ENCODE peak calls at places on chromosome 18, in six cellular contexts. S, L, K, A, N and X are unnamed samples. For H3K36me3, the result is how much of the 10 kb centered on the place peaks cover.

GRCh38 chr18:63216911-63217311 is 102.7 kb downstream of the BCL2 start:
- DNase-seq in S (no peak), A (no peak), K (peak), L (no peak), N (no peak), X (peak)

GRCh38 chr18:13418013-13418710 is 199.6 kb downstream of the LDLRAD4 start:
- DNase-seq in L (no peak), A (peak), S (no peak), N (no peak), K (no peak), X (no peak)

GRCh38 chr18:63299837-63300787 is 19.5 kb downstream of the BCL2 start:
- DNase-seq in S (no peak), N (no peak), A (no peak), L (peak), K (no peak), X (no peak)

GRCh38 chr18:22314406-22314805 is 103.3 kb downstream of the CTAGE1 start:
- DNase-seq in S (peak), K (peak), N (peak), A (no peak), L (peak), X (peak)

GRCh38 chr18:67132919-67133318 is 383.6 kb downstream of the DSEL start:
- DNase-seq in L (no peak), N (no peak), K (peak), A (no peak), S (no peak), X (no peak)

GRCh38 chr18:50013363-50014138 is 181.4 kb downstream of the MYO5B start:
- DNase-seq in K (peak), N (no peak), A (no peak), L (peak), S (no peak), X (no peak)

GRCh38 chr18:62771494-62771893 is 56.2 kb downstream of the PHLPP1 start:
- DNase-seq in A (no peak), N (no peak), S (no peak), K (no peak), L (no peak), X (no peak)

GRCh38 chr18:74524097-74524496 is 10.2 kb upstream of the CNDP1 start:
- DNase-seq in N (no peak), S (no peak), K (no peak), L (peak), A (peak), X (no peak)

GRCh38 chr18:48003426-48004349 is 73.2 kb upstream of the SMAD2 start:
- DNase-seq in K (peak), S (peak), L (no peak), N (no peak), A (peak), X (peak)

GRCh38 chr18:32328379-32328778 is 138.5 kb downstream of the MEP1B start:
- DNase-seq in N (no peak), L (peak), K (peak), S (no peak), A (no peak), X (no peak)

GRCh38 chr18:58796205-58796604 is 68.5 kb upstream of the ZNF532 start:
- DNase-seq in A (no peak), K (no peak), N (no peak), L (peak), S (no peak), X (no peak)

GRCh38 chr18:69898241-69898861 is 49.3 kb downstream of the CD226 start:
- DNase-seq in N (no peak), A (no peak), S (no peak), K (no peak), L (no peak), X (no peak)

GRCh38 chr18:50654211-50654610 is 94.3 kb downstream of the MAPK4 start:
- DNase-seq in A (no peak), L (no peak), S (no peak), N (no peak), K (no peak), X (no peak)

GRCh38 chr18:22363867-22364463 is 53.8 kb downstream of the CTAGE1 start:
- DNase-seq in K (peak), L (peak), N (no peak), S (no peak), A (no peak), X (no peak)

GRCh38 chr18:5455644-5456043 is 88.2 kb downstream of the EPB41L3 start:
- DNase-seq in N (no peak), K (peak), L (peak), S (no peak), A (no peak), X (no peak)

GRCh38 chr18:31209041-31209440 is 46.4 kb upstream of the DSC1 start:
- DNase-seq in A (no peak), S (no peak), K (peak), N (no peak), L (no peak), X (no peak)

GRCh38 chr18:56221195-56222065 is 417.0 kb downstream of the TXNL1 start:
- DNase-seq in N (no peak), S (no peak), L (no peak), K (no peak), A (no peak), X (peak)

GRCh38 chr18:44826418-44827259 is 146.0 kb downstream of the SETBP1 start:
- DNase-seq in S (peak), K (peak), L (peak), N (peak), A (peak), X (peak)

GRCh38 chr18:37483221-37483971 is 82.2 kb downstream of the CELF4 start:
- DNase-seq in N (no peak), S (no peak), K (peak), L (peak), A (no peak), X (no peak)

GRCh38 chr18:30992231-30992630 is 50.3 kb downstream of the DSC3 start:
- DNase-seq in K (peak), S (no peak), L (no peak), N (no peak), A (no peak), X (no peak)

GRCh38 chr18:74652392-74652988 is 54.8 kb downstream of the ZNF407 start:
- DNase-seq in A (no peak), K (peak), S (no peak), L (peak), N (no peak), X (no peak)

GRCh38 chr18:67733094-67733493 is 216.6 kb upstream of the DSEL start:
- DNase-seq in L (peak), S (no peak), N (no peak), A (no peak), K (peak), X (peak)

GRCh38 chr18:27778441-27778840 is 398.5 kb downstream of the CDH2 start:
- DNase-seq in S (no peak), L (peak), N (no peak), K (peak), A (no peak), X (no peak)

GRCh38 chr18:40414155-40414754 is 1540.8 kb upstream of the PIK3C3 start:
- DNase-seq in S (no peak), N (no peak), K (peak), A (no peak), L (peak), X (peak)

GRCh38 chr18:8501044-8501443 is 108.2 kb upstream of the RAB12 start:
- DNase-seq in L (no peak), N (no peak), A (no peak), K (no peak), S (no peak), X (no peak)

GRCh38 chr18:62880673-62881364 is 165.5 kb downstream of the PHLPP1 start:
- DNase-seq in K (no peak), A (no peak), S (no peak), L (no peak), N (no peak), X (no peak)

GRCh38 chr18:69387181-69387580 is 13.5 kb upstream of the DOK6 start:
- DNase-seq in S (no peak), A (no peak), L (no peak), K (no peak), N (no peak), X (no peak)

GRCh38 chr18:48815581-48816324 is 135.0 kb downstream of the SMAD7 start:
- DNase-seq in A (no peak), S (no peak), K (no peak), N (peak), L (peak), X (no peak)

GRCh38 chr18:21389903-21390302 is 147.9 kb downstream of the GREB1L start:
- DNase-seq in A (no peak), K (peak), N (no peak), S (no peak), L (no peak), X (no peak)

GRCh38 chr18:61824733-61825363 is 68.0 kb downstream of the RNF152 start:
- DNase-seq in K (peak), N (no peak), L (no peak), S (no peak), A (no peak), X (no peak)

GRCh38 chr18:13849791-13850190 is 25.8 kb downstream of the MC5R start:
- DNase-seq in S (no peak), A (no peak), K (no peak), N (no peak), L (no peak), X (no peak)

DNA sequence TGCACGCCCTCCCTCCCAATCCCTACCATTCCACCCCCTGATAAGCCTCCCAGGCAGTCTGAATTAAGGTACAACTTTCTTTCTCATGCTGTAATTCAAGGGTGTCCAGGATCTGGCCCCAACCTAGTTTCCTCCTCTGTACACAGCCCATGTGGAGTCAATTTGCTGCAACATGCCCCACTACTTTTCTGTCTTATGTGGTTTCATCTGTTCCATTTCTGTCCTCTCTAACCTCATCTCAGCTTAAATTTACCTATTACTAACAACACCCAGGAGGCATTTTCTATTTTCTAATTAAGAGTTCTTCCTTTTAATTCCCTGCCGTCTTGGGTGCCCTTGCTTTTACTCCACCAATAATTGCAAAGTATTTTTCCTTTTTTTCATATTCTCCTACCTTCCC is 10.0 kb downstream of the PPP4R1 start:
- DNase-seq in S (no peak), L (no peak), N (no peak), K (no peak), A (no peak), X (no peak)
- H3K36me3 ChIP-seq in S (under half), L (under half), N (under half), K (under half), A (under half), X (under half)

GRCh38 chr18:76895498-76895897 is 73.1 kb downstream of the ZNF236 start:
- DNase-seq in A (no peak), N (no peak), L (no peak), K (no peak), S (no peak), X (no peak)

GRCh38 chr18:76897257-76897656 is 74.9 kb downstream of the ZNF236 start:
- DNase-seq in L (no peak), N (no peak), S (no peak), K (no peak), A (no peak), X (no peak)

GRCh38 chr18:76892832-76893231 is 70.5 kb downstream of the ZNF236 start:
- DNase-seq in A (no peak), L (no peak), K (no peak), S (no peak), N (no peak), X (no peak)

GRCh38 chr18:76896677-76897076 is 74.3 kb downstream of the ZNF236 start:
- DNase-seq in A (no peak), N (no peak), K (no peak), L (no peak), S (no peak), X (no peak)

GRCh38 chr18:76894947-76895346 is 72.6 kb downstream of the ZNF236 start:
- DNase-seq in S (no peak), N (no peak), K (no peak), A (no peak), L (no peak), X (no peak)
- H3K36me3 ChIP-seq in S (under half), N (under half), K (under half), A (under half), L (under half), X (half or more)

GRCh38 chr18:57603871-57604270 is 17.4 kb upstream of the FECH start:
- DNase-seq in L (no peak), S (no peak), N (no peak), A (no peak), K (no peak), X (no peak)
- H3K36me3 ChIP-seq in L (half or more), S (under half), N (under half), A (under half), K (under half), X (half or more)

DNA sequence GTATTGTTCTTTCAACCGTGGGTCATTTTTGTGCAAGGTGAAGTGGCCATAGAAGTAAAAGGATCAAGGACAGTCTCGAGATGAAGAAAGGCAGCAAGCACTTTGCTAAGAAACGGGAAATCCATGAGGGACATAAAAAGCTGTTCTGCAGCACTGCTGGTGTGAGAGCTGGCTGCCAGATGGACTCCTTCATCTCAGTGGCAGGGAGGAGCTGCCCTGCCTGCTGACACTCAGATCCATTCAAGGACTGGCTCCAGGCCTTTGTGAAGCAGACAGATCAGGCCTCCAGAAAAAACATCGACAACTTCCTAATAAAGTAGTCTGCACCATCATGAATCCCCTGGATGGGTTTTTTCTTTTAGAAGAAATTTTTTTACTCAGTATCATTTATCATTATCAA is 29.5 kb downstream of the RMC1 start:
- DNase-seq in S (no peak), K (no peak), A (no peak), N (no peak), L (no peak), X (no peak)
- H3K36me3 ChIP-seq in S (under half), K (under half), A (under half), N (under half), L (half or more), X (half or more)

GRCh38 chr18:6956495-6956894 is 161.1 kb downstream of the LAMA1 start:
- DNase-seq in A (no peak), N (no peak), S (no peak), L (no peak), K (no peak), X (no peak)

GRCh38 chr18:6951336-6952090 is 166.1 kb downstream of the LAMA1 start:
- DNase-seq in L (no peak), A (no peak), S (no peak), K (no peak), N (no peak), X (no peak)

GRCh38 chr18:6956999-6957398 is 160.6 kb downstream of the LAMA1 start:
- DNase-seq in S (no peak), K (no peak), N (no peak), A (no peak), L (no peak), X (no peak)

GRCh38 chr18:6955304-6955703 is 162.3 kb downstream of the LAMA1 start:
- DNase-seq in K (no peak), S (no peak), L (no peak), N (no peak), A (no peak), X (no peak)

GRCh38 chr18:6954501-6954900 is 163.1 kb downstream of the LAMA1 start:
- DNase-seq in N (no peak), S (no peak), K (no peak), L (no peak), A (no peak), X (no peak)
- H3K36me3 ChIP-seq in N (under half), S (under half), K (under half), L (under half), A (under half), X (under half)

GRCh38 chr18:79935098-79935480 is 16.4 kb downstream of the SLC66A2 start:
- DNase-seq in L (no peak), K (no peak), A (peak), N (peak), S (no peak), X (no peak)

GRCh38 chr18:79935499-79935898 is 16.0 kb downstream of the SLC66A2 start:
- DNase-seq in L (no peak), S (no peak), N (peak), A (peak), K (no peak), X (no peak)

GRCh38 chr18:79934311-79935097 is 16.9 kb downstream of the SLC66A2 start:
- DNase-seq in L (no peak), S (no peak), K (no peak), N (peak), A (peak), X (no peak)

GRCh38 chr18:79932907-79933306 is 18.5 kb downstream of the SLC66A2 start:
- DNase-seq in S (no peak), K (no peak), N (no peak), L (no peak), A (no peak), X (no peak)

GRCh38 chr18:79933765-79934164 is 17.7 kb downstream of the SLC66A2 start:
- DNase-seq in N (peak), S (no peak), L (no peak), K (no peak), A (peak), X (no peak)
- H3K36me3 ChIP-seq in N (under half), S (under half), L (under half), K (under half), A (under half), X (half or more)

DNA sequence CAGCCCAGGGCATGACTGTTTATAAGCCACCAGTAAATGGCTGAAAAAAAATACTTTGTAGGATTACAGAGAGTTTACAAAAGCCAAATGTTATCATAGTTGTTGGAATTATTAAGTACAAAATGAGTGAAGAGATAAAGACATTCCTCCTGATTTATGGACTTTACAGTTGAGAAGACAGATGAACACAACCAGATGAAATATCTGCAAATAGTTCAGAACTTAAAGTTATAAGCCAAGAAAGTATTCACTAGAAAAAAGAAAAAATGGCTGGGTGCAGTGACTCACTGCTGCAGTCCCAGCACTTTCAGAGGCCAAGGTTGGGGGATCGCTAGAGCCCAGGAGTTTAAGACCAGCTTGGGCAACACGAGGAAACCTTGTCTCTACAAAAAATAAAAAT is 11.2 kb downstream of the PMAIP1 start:
- DNase-seq in K (no peak), S (no peak), A (no peak), N (no peak), L (peak), X (peak)
- H3K36me3 ChIP-seq in K (under half), S (under half), A (under half), N (under half), L (under half), X (under half)

DNA sequence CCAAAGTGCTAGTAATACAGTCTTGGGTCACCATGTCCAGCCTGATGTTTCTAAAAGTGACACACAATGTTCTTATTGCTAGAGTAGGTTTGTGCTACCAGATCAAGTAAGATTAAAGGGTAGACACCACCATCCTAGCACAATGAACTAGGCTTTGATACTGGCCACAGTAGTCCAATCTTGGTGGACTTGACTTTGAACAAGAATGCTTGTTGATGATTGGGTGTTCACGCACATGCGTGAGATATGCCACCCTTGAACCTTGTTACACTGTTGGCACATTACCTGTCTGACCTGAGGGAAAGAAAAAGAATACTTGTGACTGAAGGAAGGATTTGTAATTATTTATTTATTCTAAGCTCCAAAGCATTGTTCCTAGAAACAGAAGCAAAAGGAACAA is 72.1 kb upstream of the EMILIN2 start:
- DNase-seq in K (no peak), N (no peak), A (no peak), L (no peak), S (no peak), X (no peak)
- H3K36me3 ChIP-seq in K (under half), N (under half), A (under half), L (under half), S (under half), X (half or more)

GRCh38 chr18:210075-210474 is 51.7 kb downstream of the USP14 start:
- DNase-seq in L (no peak), A (no peak), K (no peak), N (no peak), S (no peak), X (no peak)

GRCh38 chr18:212780-213179 is 54.4 kb downstream of the USP14 start:
- DNase-seq in S (no peak), N (no peak), A (no peak), L (no peak), K (no peak), X (no peak)

GRCh38 chr18:213505-213904 is 54.3 kb downstream of the THOC1 start:
- DNase-seq in S (no peak), L (no peak), K (no peak), N (no peak), A (no peak), X (no peak)

GRCh38 chr18:210780-211179 is 52.4 kb downstream of the USP14 start:
- DNase-seq in L (no peak), N (no peak), S (no peak), A (no peak), K (no peak), X (no peak)

GRCh38 chr18:211582-211981 is 53.2 kb downstream of the USP14 start:
- DNase-seq in A (no peak), S (no peak), K (no peak), N (no peak), L (no peak), X (no peak)
- H3K36me3 ChIP-seq in A (under half), S (under half), K (under half), N (under half), L (under half), X (half or more)

DNA sequence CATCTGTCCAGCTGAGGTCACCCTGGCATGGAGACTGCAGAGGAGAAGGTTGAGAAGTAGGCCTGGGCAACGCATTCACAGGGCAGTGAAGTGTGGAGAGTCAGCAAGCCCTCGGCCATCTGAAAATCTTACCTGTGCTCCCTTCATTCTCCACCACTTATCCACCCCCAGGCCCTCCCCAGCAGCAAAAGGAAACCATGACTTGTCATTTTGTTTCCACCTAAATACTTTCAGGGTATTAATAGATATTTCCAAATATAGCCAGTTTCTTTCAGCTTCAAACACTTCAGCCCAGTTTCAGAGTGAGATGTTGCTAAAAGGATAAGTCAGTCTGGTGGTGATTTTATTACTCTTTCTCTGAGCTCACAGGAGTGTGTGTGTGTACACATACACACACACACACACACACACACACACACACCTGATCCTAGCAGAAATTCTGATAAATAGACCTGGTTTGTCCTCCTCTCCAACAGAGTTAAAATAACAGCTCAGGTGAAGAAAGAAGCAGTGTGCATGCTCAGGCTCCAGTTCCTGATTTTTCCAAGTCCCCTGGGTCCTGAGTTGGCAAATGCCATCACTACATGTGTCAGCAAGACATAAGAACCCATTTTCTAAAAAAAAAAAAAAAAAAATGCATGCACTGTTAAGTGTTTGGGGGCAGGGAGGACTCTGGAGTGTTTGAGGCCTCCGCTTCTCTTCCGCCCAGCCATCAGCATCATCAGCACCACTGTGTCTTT is 82.8 kb downstream of the LOXHD1 start:
- DNase-seq in K (no peak), N (no peak), A (no peak), S (no peak), L (no peak), X (no peak)
- H3K36me3 ChIP-seq in K (under half), N (under half), A (under half), S (under half), L (under half), X (under half)